ENCODE peak calls at places on chromosomes 4 and X, in nine cellular contexts. X is CD4-positive, alpha-beta T cell; D is endothelial cell; R is type B pancreatic cell; J is HAP-1; U is activated CD4-positive, alpha-beta T cell treated with anti-CD3 and anti-CD28 coated beads for 48 hours; P is T1000; Z is KG1; N is cardiac muscle cell. F is an unnamed sample.

GRCh38 chr4:183140911-183141320 is 41.9 kb downstream of the WWC2 start:
- DNase-seq in X (no peak), D (no peak), R (no peak), J (no peak), U (no peak), P (no peak), Z (no peak), N (no peak), F (no peak)

GRCh38 chr4:101782546-101782945 is 8.0 kb upstream of the BANK1 start:
- DNase-seq in X (no peak), D (no peak), R (no peak), J (no peak), U (no peak), P (no peak), Z (no peak), N (no peak), F (no peak)

GRCh38 chrX:43595931-43596330 is 60.2 kb upstream of the MAOA start:
- DNase-seq in X (no peak), D (no peak), R (no peak), J (no peak), U (no peak), P (no peak), Z (no peak), N (no peak), F (no peak)

GRCh38 chr4:304987-305680 is at the start of gene ZNF732:
- DNase-seq in X (no peak), D (peak), R (no peak), J (no peak), U (no peak), P (peak), Z (no peak), N (peak), F (no peak)

GRCh38 chr4:80309301-80310004 is 26.1 kb upstream of the CFAP299 start:
- DNase-seq in X (no peak), D (no peak), R (no peak), J (no peak), U (no peak), P (no peak), Z (no peak), N (no peak), F (no peak)

GRCh38 chr4:26141916-26142638 is 178.7 kb upstream of the RBPJ start:
- DNase-seq in X (no peak), D (no peak), R (no peak), J (no peak), U (no peak), P (no peak), Z (no peak), N (no peak), F (no peak)

GRCh38 chrX:84188320-84188834 is 378 bp upstream of the RPS6KA6 start:
- DNase-seq in X (no peak), D (peak), R (peak), J (peak), U (peak), P (no peak), Z (no peak), N (peak), F (no peak)

GRCh38 chr4:154707877-154708276 is 35.9 kb upstream of the LRAT start:
- DNase-seq in X (no peak), D (no peak), R (no peak), J (no peak), U (no peak), P (no peak), Z (no peak), N (no peak), F (peak)

GRCh38 chrX:79556750-79557149 is 189.6 kb upstream of the ITM2A start:
- DNase-seq in X (no peak), D (no peak), R (no peak), J (no peak), U (no peak), P (no peak), Z (no peak), N (no peak), F (no peak)

GRCh38 chr4:184123009-184123408 is 94.7 kb downstream of the ENPP6 start:
- DNase-seq in X (no peak), D (no peak), R (no peak), J (no peak), U (no peak), P (no peak), Z (no peak), N (no peak), F (no peak)

GRCh38 chrX:115642895-115643530 is 82.0 kb downstream of the PLS3 start:
- DNase-seq in X (no peak), D (peak), R (no peak), J (peak), U (peak), P (peak), Z (peak), N (peak), F (peak)

GRCh38 chrX:40107291-40108083 is 9.7 kb upstream of the BCOR start:
- DNase-seq in X (no peak), D (no peak), R (no peak), J (peak), U (peak), P (no peak), Z (no peak), N (peak), F (peak)

GRCh38 chr4:3079694-3080123 is 5.2 kb downstream of the HTT start:
- DNase-seq in X (no peak), D (no peak), R (no peak), J (no peak), U (no peak), P (no peak), Z (peak), N (no peak), F (no peak)

GRCh38 chr4:88445252-88445651 is 11.7 kb upstream of the HERC5 start:
- DNase-seq in X (no peak), D (no peak), R (no peak), J (no peak), U (no peak), P (no peak), Z (no peak), N (no peak), F (no peak)

GRCh38 chrX:132393090-132393884 is 95.6 kb downstream of the MBNL3 start:
- DNase-seq in X (no peak), D (no peak), R (no peak), J (no peak), U (no peak), P (no peak), Z (no peak), N (no peak), F (no peak)

GRCh38 chr4:172666711-172667368 is 501.8 kb upstream of the GALNT7 start:
- DNase-seq in X (no peak), D (no peak), R (no peak), J (no peak), U (no peak), P (no peak), Z (no peak), N (peak), F (no peak)

F was measured in HCT116.